ENCODE peak calls at places on chromosomes 4 and X, in seven cellular contexts. One of them, this sample, is unnamed.
A peak's percentile ranks its signal among the peaks of the same experiment; 100 is the strongest.

GRCh38 chrX:10173331-10173900 is 16.6 kb downstream of the CLCN4 start:
- DNase-seq in osteocyte: no peak
- DNase-seq in germinal center: no peak
- DNase-seq in BJ: peak; percentile 30
- DNase-seq in fibroblast of lung: peak; percentile 50
- DNase-seq in choroid plexus epithelial cell: peak; percentile 97
- DNase-seq in H9: peak; percentile 77
- DNase-seq in this sample: no peak

GRCh38 chr4:8906991-8907595 is 35.5 kb upstream of the HMX1 start:
- DNase-seq in osteocyte: peak; percentile 83
- DNase-seq in germinal center: no peak
- DNase-seq in BJ: no peak
- DNase-seq in fibroblast of lung: no peak
- DNase-seq in choroid plexus epithelial cell: no peak
- DNase-seq in H9: peak; percentile 15
- DNase-seq in this sample: no peak

GRCh38 chr4:40937140-40937725 is 187.5 kb downstream of the NSUN7 start:
- DNase-seq in osteocyte: no peak
- DNase-seq in germinal center: no peak
- DNase-seq in BJ: no peak
- DNase-seq in fibroblast of lung: no peak
- DNase-seq in choroid plexus epithelial cell: peak; percentile 43
- DNase-seq in H9: no peak
- DNase-seq in this sample: no peak

GRCh38 chrX:17377047-17377692 is 2.2 kb downstream of the NHS start:
- DNase-seq in osteocyte: no peak
- DNase-seq in germinal center: no peak
- DNase-seq in BJ: no peak
- DNase-seq in fibroblast of lung: peak; percentile 53
- DNase-seq in choroid plexus epithelial cell: peak; percentile 22
- DNase-seq in H9: peak; percentile 55
- DNase-seq in this sample: no peak

GRCh38 chrX:154374361-154375155 is at the start of gene FLNA:
- DNase-seq in osteocyte: no peak
- DNase-seq in germinal center: no peak
- DNase-seq in BJ: no peak
- DNase-seq in fibroblast of lung: no peak
- DNase-seq in choroid plexus epithelial cell: no peak
- DNase-seq in H9: peak; percentile 56
- DNase-seq in this sample: peak; percentile 64

GRCh38 chr4:38859501-38859900 is 2.9 kb upstream of the TLR6 start:
- DNase-seq in osteocyte: no peak
- DNase-seq in germinal center: no peak
- DNase-seq in BJ: no peak
- DNase-seq in fibroblast of lung: no peak
- DNase-seq in choroid plexus epithelial cell: no peak
- DNase-seq in H9: no peak
- DNase-seq in this sample: no peak

GRCh38 chr4:110418641-110419040 is 57.3 kb upstream of the ENPEP start:
- DNase-seq in osteocyte: no peak
- DNase-seq in germinal center: no peak
- DNase-seq in BJ: no peak
- DNase-seq in fibroblast of lung: no peak
- DNase-seq in choroid plexus epithelial cell: no peak
- DNase-seq in H9: peak; percentile 77
- DNase-seq in this sample: no peak

GRCh38 chr4:128286474-128287158 is 997 bp downstream of the PGRMC2 start:
- DNase-seq in osteocyte: no peak
- DNase-seq in germinal center: peak; percentile 57
- DNase-seq in BJ: no peak
- DNase-seq in fibroblast of lung: peak; percentile 55
- DNase-seq in choroid plexus epithelial cell: peak; percentile 80
- DNase-seq in H9: no peak
- DNase-seq in this sample: peak; percentile 67

GRCh38 chr4:41613782-41614181 is 75.8 kb downstream of the LIMCH1 start:
- DNase-seq in osteocyte: no peak
- DNase-seq in germinal center: no peak
- DNase-seq in BJ: no peak
- DNase-seq in fibroblast of lung: no peak
- DNase-seq in choroid plexus epithelial cell: no peak
- DNase-seq in H9: no peak
- DNase-seq in this sample: no peak

GRCh38 chrX:155874571-155875244 is 6.4 kb upstream of the VAMP7 start:
- DNase-seq in osteocyte: no peak
- DNase-seq in germinal center: peak; percentile 1
- DNase-seq in BJ: no peak
- DNase-seq in fibroblast of lung: no peak
- DNase-seq in choroid plexus epithelial cell: no peak
- DNase-seq in H9: no peak
- DNase-seq in this sample: no peak

GRCh38 chr4:48400416-48400815 is 59.1 kb downstream of the SLAIN2 start:
- DNase-seq in osteocyte: no peak
- DNase-seq in germinal center: no peak
- DNase-seq in BJ: no peak
- DNase-seq in fibroblast of lung: no peak
- DNase-seq in choroid plexus epithelial cell: no peak
- DNase-seq in H9: no peak
- DNase-seq in this sample: no peak

GRCh38 chr4:683982-684571 is 4.9 kb downstream of the SLC49A3 start:
- DNase-seq in osteocyte: no peak
- DNase-seq in germinal center: peak; percentile 44
- DNase-seq in BJ: no peak
- DNase-seq in fibroblast of lung: peak; percentile 74
- DNase-seq in choroid plexus epithelial cell: peak; percentile 82
- DNase-seq in H9: peak; percentile 89
- DNase-seq in this sample: peak; percentile 71

GRCh38 chrX:46805270-46805669 is 31.6 kb upstream of the RP2 start:
- DNase-seq in osteocyte: no peak
- DNase-seq in germinal center: no peak
- DNase-seq in BJ: no peak
- DNase-seq in fibroblast of lung: no peak
- DNase-seq in choroid plexus epithelial cell: no peak
- DNase-seq in H9: no peak
- DNase-seq in this sample: no peak

GRCh38 chrX:79161655-79162054 is 17.2 kb downstream of the GPR174 start:
- DNase-seq in osteocyte: no peak
- DNase-seq in germinal center: no peak
- DNase-seq in BJ: no peak
- DNase-seq in fibroblast of lung: no peak
- DNase-seq in choroid plexus epithelial cell: no peak
- DNase-seq in H9: no peak
- DNase-seq in this sample: peak; percentile 11

GRCh38 chr4:163554870-163555465 is 60.5 kb downstream of the TMA16 start:
- DNase-seq in osteocyte: no peak
- DNase-seq in germinal center: peak; percentile 45
- DNase-seq in BJ: no peak
- DNase-seq in fibroblast of lung: peak; percentile 54
- DNase-seq in choroid plexus epithelial cell: peak; percentile 56
- DNase-seq in H9: no peak
- DNase-seq in this sample: no peak

GRCh38 chr4:114539985-114540384 is 58.6 kb upstream of the UGT8 start:
- DNase-seq in osteocyte: no peak
- DNase-seq in germinal center: no peak
- DNase-seq in BJ: no peak
- DNase-seq in fibroblast of lung: no peak
- DNase-seq in choroid plexus epithelial cell: no peak
- DNase-seq in H9: no peak
- DNase-seq in this sample: no peak

GRCh38 chrX:99371976-99372595 is 1038.0 kb downstream of the PCDH19 start:
- DNase-seq in osteocyte: peak; percentile 77
- DNase-seq in germinal center: no peak
- DNase-seq in BJ: no peak
- DNase-seq in fibroblast of lung: no peak
- DNase-seq in choroid plexus epithelial cell: no peak
- DNase-seq in H9: no peak
- DNase-seq in this sample: no peak

This sample was measured in GM13977.